ENCODE peak calls at places on chromosomes 6 and 20, in seven cellular contexts. A is PC-9; T is body of pancreas; U is Kasumi-1; N is astrocyte; S is NCI-H2081; R is stimulated activated CD4-positive, alpha-beta T cell treated with anti-CD3 and anti-CD28 coated beads, Interleukin-12 subunit alpha, Interleukin-12 subunit beta, amount 100 ng/mL, for 48 hours. Z is an unnamed sample.

GRCh38 chr6:33197431-33198048 is 2.9 kb downstream of the RXRB start:
- DNase-seq in A (no peak), T (peak; percentile 59), U (peak; percentile 82), N (peak; percentile 48), S (peak; percentile 52), R (no peak), Z (peak; percentile 71)

GRCh38 chr6:9789201-9789600 is 625.7 kb downstream of the TFAP2A start:
- DNase-seq in A (no peak), T (no peak), U (no peak), N (no peak), S (no peak), R (no peak), Z (no peak)

GRCh38 chr20:13009682-13010406 is 1.1 kb downstream of the SPTLC3 start:
- DNase-seq in A (peak; percentile 72), T (peak; percentile 19), U (peak; percentile 89), N (peak; percentile 98), S (no peak), R (peak; percentile 7), Z (no peak)

GRCh38 chr6:5499644-5500306 is 238.5 kb downstream of the FARS2 start:
- DNase-seq in A (no peak), T (no peak), U (no peak), N (peak; percentile 72), S (no peak), R (no peak), Z (no peak)

GRCh38 chr6:166313255-166314070 is 5.3 kb upstream of the PRR18 start:
- DNase-seq in A (no peak), T (peak; percentile 41), U (peak; percentile 73), N (peak; percentile 11), S (no peak), R (peak; percentile 42), Z (no peak)

GRCh38 chr20:13839421-13840092 is 54.7 kb downstream of the NDUFAF5 start:
- DNase-seq in A (peak; percentile 75), T (no peak), U (no peak), N (peak; percentile 58), S (no peak), R (no peak), Z (no peak)

GRCh38 chr20:59634435-59635005 is 30.2 kb downstream of the PHACTR3 start:
- DNase-seq in A (no peak), T (no peak), U (no peak), N (no peak), S (no peak), R (no peak), Z (no peak)

GRCh38 chr20:3733119-3733995 is 872 bp downstream of the HSPA12B start:
- DNase-seq in A (no peak), T (no peak), U (no peak), N (no peak), S (no peak), R (no peak), Z (no peak)

GRCh38 chr6:31971279-31971992 is 502 bp downstream of the DXO start:
- DNase-seq in A (no peak), T (peak; percentile 32), U (no peak), N (no peak), S (no peak), R (no peak), Z (peak; percentile 51)

GRCh38 chr6:154824076-154824475 is 90.9 kb downstream of the SCAF8 start:
- DNase-seq in A (no peak), T (no peak), U (peak; percentile 35), N (no peak), S (peak; percentile 49), R (no peak), Z (no peak)

GRCh38 chr20:3407426-3408250 is at the start of gene DNAAF9:
- DNase-seq in A (peak; percentile 41), T (peak; percentile 73), U (peak; percentile 66), N (peak; percentile 59), S (peak; percentile 61), R (peak; percentile 43), Z (peak; percentile 73)

GRCh38 chr6:165231581-165232276 is 77.7 kb downstream of the C6orf118 start:
- DNase-seq in A (no peak), T (no peak), U (no peak), N (peak; percentile 42), S (peak; percentile 47), R (no peak), Z (no peak)

GRCh38 chr6:135037541-135037940 is 17.1 kb downstream of the HBS1L start:
- DNase-seq in A (no peak), T (no peak), U (no peak), N (no peak), S (no peak), R (no peak), Z (no peak)

GRCh38 chr6:52457096-52457495 is 37.0 kb downstream of the EFHC1 start:
- DNase-seq in A (peak; percentile 54), T (no peak), U (no peak), N (no peak), S (no peak), R (no peak), Z (no peak)

GRCh38 chr20:40986774-40987173 is 41.8 kb upstream of the TOP1 start:
- DNase-seq in A (no peak), T (no peak), U (no peak), N (no peak), S (no peak), R (no peak), Z (no peak)

GRCh38 chr6:150928882-150929281 is 63.4 kb downstream of the MTHFD1L start:
- DNase-seq in A (no peak), T (no peak), U (no peak), N (no peak), S (no peak), R (no peak), Z (no peak)

GRCh38 chr6:52537001-52537753 is 39.7 kb downstream of the TRAM2 start:
- DNase-seq in A (no peak), T (no peak), U (peak; percentile 13), N (no peak), S (no peak), R (no peak), Z (no peak)

GRCh38 chr6:39714802-39715201 is 10.4 kb downstream of the KIF6 start:
- DNase-seq in A (no peak), T (no peak), U (no peak), N (no peak), S (no peak), R (no peak), Z (no peak)

GRCh38 chr20:57878803-57879424 is 169.1 kb upstream of the PMEPA1 start:
- DNase-seq in A (no peak), T (no peak), U (no peak), N (no peak), S (no peak), R (no peak), Z (peak; percentile 41)

GRCh38 chr6:114390176-114390575 is 47.4 kb upstream of the HS3ST5 start:
- DNase-seq in A (no peak), T (no peak), U (no peak), N (peak; percentile 6), S (no peak), R (no peak), Z (no peak)

GRCh38 chr20:48613926-48614325 is 213.9 kb downstream of the PREX1 start:
- DNase-seq in A (no peak), T (no peak), U (no peak), N (no peak), S (no peak), R (no peak), Z (peak; percentile 51)

GRCh38 chr6:90123796-90124195 is 172.8 kb downstream of the BACH2 start:
- DNase-seq in A (no peak), T (no peak), U (no peak), N (peak; percentile 61), S (no peak), R (no peak), Z (no peak)

GRCh38 chr20:4713401-4713800 is 8.3 kb upstream of the PRND start:
- DNase-seq in A (peak; percentile 100), T (no peak), U (no peak), N (peak; percentile 59), S (no peak), R (no peak), Z (no peak)

GRCh38 chr6:24205020-24205492 is 79.0 kb downstream of the NRSN1 start:
- DNase-seq in A (no peak), T (no peak), U (peak; percentile 70), N (peak; percentile 12), S (peak; percentile 61), R (peak; percentile 26), Z (no peak)

GRCh38 chr6:44983467-44984365 is 344.4 kb upstream of the RUNX2 start:
- DNase-seq in A (no peak), T (no peak), U (no peak), N (no peak), S (no peak), R (no peak), Z (no peak)

GRCh38 chr6:159790947-159791598 is 806 bp downstream of the MRPL18 start:
- DNase-seq in A (no peak), T (no peak), U (peak; percentile 28), N (no peak), S (no peak), R (no peak), Z (no peak)

GRCh38 chr6:158758464-158758863 is 60.7 kb downstream of the EZR start:
- DNase-seq in A (no peak), T (no peak), U (no peak), N (no peak), S (peak; percentile 85), R (no peak), Z (no peak)

GRCh38 chr6:157613011-157613522 is 210.0 kb upstream of the SNX9 start:
- DNase-seq in A (peak; percentile 90), T (no peak), U (no peak), N (peak; percentile 85), S (no peak), R (no peak), Z (no peak)

GRCh38 chr6:142617158-142617557 is 315.4 kb downstream of the ADGRG6 start:
- DNase-seq in A (no peak), T (no peak), U (no peak), N (no peak), S (no peak), R (no peak), Z (no peak)

GRCh38 chr6:5084787-5085637 is at the start of gene PPP1R3G:
- DNase-seq in A (no peak), T (no peak), U (peak; percentile 44), N (peak; percentile 59), S (peak; percentile 18), R (peak; percentile 15), Z (no peak)

GRCh38 chr6:150004783-150005717 is 20.3 kb downstream of the RAET1L start:
- DNase-seq in A (peak; percentile 78), T (peak; percentile 94), U (peak; percentile 87), N (peak; percentile 71), S (peak; percentile 90), R (peak; percentile 77), Z (peak; percentile 95)

GRCh38 chr6:53662457-53662856 is 3.1 kb downstream of the KLHL31 start:
- DNase-seq in A (no peak), T (no peak), U (no peak), N (no peak), S (no peak), R (no peak), Z (no peak)

GRCh38 chr6:136753624-136754023 is 38.7 kb downstream of the MAP3K5 start:
- DNase-seq in A (no peak), T (no peak), U (no peak), N (no peak), S (no peak), R (peak; percentile 41), Z (no peak)

GRCh38 chr6:38713812-38714211 is 1.3 kb upstream of the DNAH8 start:
- DNase-seq in A (no peak), T (no peak), U (peak; percentile 13), N (no peak), S (no peak), R (peak; percentile 43), Z (peak; percentile 77)